ENCODE peak calls at places on chromosome X, in five cellular contexts. One of them, this sample, is unnamed.

GRCh38 chrX:41695464-41695863 is 6.7 kb downstream of the GPR34 start:
- DNase-seq in M059J: peak
- DNase-seq in amygdala: no peak
- DNase-seq in NB4: no peak
- DNase-seq in activated T-cell treated with anti-CD3 and anti-CD28 coated beads, Interleukin-2, amount 50 U/mL, for 72 hours: peak
- DNase-seq in this sample: no peak

GRCh38 chrX:80021611-80022010 is 7.1 kb downstream of the TBX22 start:
- DNase-seq in M059J: no peak
- DNase-seq in amygdala: no peak
- DNase-seq in NB4: no peak
- DNase-seq in activated T-cell treated with anti-CD3 and anti-CD28 coated beads, Interleukin-2, amount 50 U/mL, for 72 hours: no peak
- DNase-seq in this sample: no peak

GRCh38 chrX:118360429-118361125 is 14.7 kb downstream of the WDR44 start:
- DNase-seq in M059J: peak
- DNase-seq in amygdala: no peak
- DNase-seq in NB4: no peak
- DNase-seq in activated T-cell treated with anti-CD3 and anti-CD28 coated beads, Interleukin-2, amount 50 U/mL, for 72 hours: no peak
- DNase-seq in this sample: no peak

GRCh38 chrX:119398974-119399771 is at the start of gene SLC25A43:
- DNase-seq in M059J: peak
- DNase-seq in amygdala: no peak
- DNase-seq in NB4: peak
- DNase-seq in activated T-cell treated with anti-CD3 and anti-CD28 coated beads, Interleukin-2, amount 50 U/mL, for 72 hours: peak
- DNase-seq in this sample: peak

GRCh38 chrX:107676559-107677378 is 48.5 kb downstream of the PRPS1 start:
- DNase-seq in M059J: peak
- DNase-seq in amygdala: no peak
- DNase-seq in NB4: peak
- DNase-seq in activated T-cell treated with anti-CD3 and anti-CD28 coated beads, Interleukin-2, amount 50 U/mL, for 72 hours: peak
- DNase-seq in this sample: no peak

GRCh38 chrX:27186671-27187070 is 276.5 kb downstream of the PPP4R3C start:
- DNase-seq in M059J: peak
- DNase-seq in amygdala: no peak
- DNase-seq in NB4: peak
- DNase-seq in activated T-cell treated with anti-CD3 and anti-CD28 coated beads, Interleukin-2, amount 50 U/mL, for 72 hours: peak
- DNase-seq in this sample: no peak

GRCh38 chrX:6678313-6678712 is 143.4 kb upstream of the VCX3A start:
- DNase-seq in M059J: no peak
- DNase-seq in amygdala: no peak
- DNase-seq in NB4: no peak
- DNase-seq in activated T-cell treated with anti-CD3 and anti-CD28 coated beads, Interleukin-2, amount 50 U/mL, for 72 hours: no peak
- DNase-seq in this sample: no peak

GRCh38 chrX:133985164-133986007 is at the start of gene GPC3:
- DNase-seq in M059J: peak
- DNase-seq in amygdala: peak
- DNase-seq in NB4: no peak
- DNase-seq in activated T-cell treated with anti-CD3 and anti-CD28 coated beads, Interleukin-2, amount 50 U/mL, for 72 hours: peak
- DNase-seq in this sample: peak

GRCh38 chrX:2921750-2922149 is 7.4 kb downstream of the ARSD start:
- DNase-seq in M059J: no peak
- DNase-seq in amygdala: no peak
- DNase-seq in NB4: no peak
- DNase-seq in activated T-cell treated with anti-CD3 and anti-CD28 coated beads, Interleukin-2, amount 50 U/mL, for 72 hours: no peak
- DNase-seq in this sample: no peak

GRCh38 chrX:134886201-134886600 is 104.6 kb upstream of the SMIM10 start:
- DNase-seq in M059J: peak
- DNase-seq in amygdala: no peak
- DNase-seq in NB4: peak
- DNase-seq in activated T-cell treated with anti-CD3 and anti-CD28 coated beads, Interleukin-2, amount 50 U/mL, for 72 hours: peak
- DNase-seq in this sample: no peak

GRCh38 chrX:52574416-52575275 is 57.8 kb upstream of the XAGE1B start:
- DNase-seq in M059J: peak
- DNase-seq in amygdala: no peak
- DNase-seq in NB4: peak
- DNase-seq in activated T-cell treated with anti-CD3 and anti-CD28 coated beads, Interleukin-2, amount 50 U/mL, for 72 hours: peak
- DNase-seq in this sample: peak

GRCh38 chrX:20743054-20743453 is 476.3 kb upstream of the RPS6KA3 start:
- DNase-seq in M059J: no peak
- DNase-seq in amygdala: no peak
- DNase-seq in NB4: no peak
- DNase-seq in activated T-cell treated with anti-CD3 and anti-CD28 coated beads, Interleukin-2, amount 50 U/mL, for 72 hours: no peak
- DNase-seq in this sample: no peak

GRCh38 chrX:145502670-145503069 is 255.4 kb downstream of the SPANXN1 start:
- DNase-seq in M059J: no peak
- DNase-seq in amygdala: no peak
- DNase-seq in NB4: no peak
- DNase-seq in activated T-cell treated with anti-CD3 and anti-CD28 coated beads, Interleukin-2, amount 50 U/mL, for 72 hours: no peak
- DNase-seq in this sample: no peak

GRCh38 chrX:87517571-87518141 is at the start of gene KLHL4:
- DNase-seq in M059J: peak
- DNase-seq in amygdala: peak
- DNase-seq in NB4: peak
- DNase-seq in activated T-cell treated with anti-CD3 and anti-CD28 coated beads, Interleukin-2, amount 50 U/mL, for 72 hours: no peak
- DNase-seq in this sample: no peak

GRCh38 chrX:110044531-110045249 is 41.8 kb downstream of the TMEM164 start:
- DNase-seq in M059J: no peak
- DNase-seq in amygdala: no peak
- DNase-seq in NB4: no peak
- DNase-seq in activated T-cell treated with anti-CD3 and anti-CD28 coated beads, Interleukin-2, amount 50 U/mL, for 72 hours: no peak
- DNase-seq in this sample: no peak